ENCODE peak calls at places on chromosomes 13 and 19, in ten cellular contexts. V, Y, H, M, X, D, P, Q, R and G are unnamed samples.

GRCh38 chr13:40539954-40540706 is 126.3 kb downstream of the FOXO1 start:
- DNase-seq in V (peak), Y (peak), H (peak), M (no peak), X (peak), D (peak), P (no peak), Q (no peak), R (peak), G (no peak)

GRCh38 chr19:30150626-30151025 is 208.6 kb downstream of the URI1 start:
- DNase-seq in V (no peak), Y (no peak), H (no peak), M (no peak), X (no peak), D (no peak), P (no peak), Q (no peak), R (no peak), G (no peak)

GRCh38 chr19:5200844-5201243 is 139.8 kb downstream of the PTPRS start:
- DNase-seq in V (no peak), Y (no peak), H (no peak), M (no peak), X (no peak), D (no peak), P (no peak), Q (no peak), R (no peak), G (no peak)

GRCh38 chr13:43316997-43317396 is 293.6 kb downstream of the DNAJC15 start:
- DNase-seq in V (no peak), Y (no peak), H (no peak), M (no peak), X (peak), D (peak), P (peak), Q (no peak), R (no peak), G (no peak)

GRCh38 chr13:97395437-97396136 is 38.4 kb upstream of the RAP2A start:
- DNase-seq in V (no peak), Y (no peak), H (no peak), M (no peak), X (no peak), D (no peak), P (no peak), Q (no peak), R (no peak), G (no peak)

GRCh38 chr13:103386341-103386740 is 320.1 kb upstream of the SLC10A2 start:
- DNase-seq in V (no peak), Y (no peak), H (no peak), M (no peak), X (no peak), D (no peak), P (no peak), Q (no peak), R (no peak), G (no peak)

GRCh38 chr13:106649495-106649894 is 81.6 kb upstream of the ARGLU1 start:
- DNase-seq in V (no peak), Y (no peak), H (no peak), M (no peak), X (no peak), D (no peak), P (no peak), Q (no peak), R (no peak), G (no peak)

GRCh38 chr13:94120878-94121277 is 358.6 kb downstream of the DCT start:
- DNase-seq in V (no peak), Y (no peak), H (no peak), M (no peak), X (no peak), D (no peak), P (no peak), Q (no peak), R (no peak), G (no peak)

GRCh38 chr19:1250374-1251232 is 2.2 kb downstream of the MIDN start:
- DNase-seq in V (no peak), Y (peak), H (no peak), M (no peak), X (peak), D (peak), P (peak), Q (peak), R (no peak), G (no peak)

GRCh38 chr13:44051923-44052322 is 172.2 kb downstream of the LACC1 start:
- DNase-seq in V (no peak), Y (no peak), H (no peak), M (no peak), X (no peak), D (no peak), P (no peak), Q (no peak), R (no peak), G (no peak)

GRCh38 chr19:29487432-29487831 is 38.4 kb upstream of the VSTM2B start:
- DNase-seq in V (no peak), Y (no peak), H (no peak), M (peak), X (no peak), D (no peak), P (peak), Q (no peak), R (no peak), G (no peak)

GRCh38 chr19:2462635-2463421 is 6.1 kb upstream of the LMNB2 start:
- DNase-seq in V (no peak), Y (peak), H (peak), M (peak), X (peak), D (peak), P (peak), Q (peak), R (peak), G (no peak)

GRCh38 chr13:32537580-32538233 is 888 bp downstream of the N4BP2L2 start:
- DNase-seq in V (no peak), Y (no peak), H (peak), M (no peak), X (peak), D (peak), P (no peak), Q (peak), R (peak), G (no peak)

GRCh38 chr19:46841458-46842083 is 9.1 kb downstream of the AP2S1 start:
- DNase-seq in V (no peak), Y (no peak), H (no peak), M (no peak), X (no peak), D (no peak), P (no peak), Q (no peak), R (no peak), G (no peak)

GRCh38 chr19:1860133-1860775 is 3.1 kb downstream of the KLF16 start:
- DNase-seq in V (no peak), Y (peak), H (no peak), M (no peak), X (no peak), D (peak), P (peak), Q (no peak), R (no peak), G (no peak)

GRCh38 chr13:101487046-101487830 is 34.8 kb downstream of the ITGBL1 start:
- DNase-seq in V (no peak), Y (no peak), H (no peak), M (no peak), X (peak), D (no peak), P (no peak), Q (no peak), R (no peak), G (no peak)

GRCh38 chr19:33864311-33864850 is 67.7 kb downstream of the KCTD15 start:
- DNase-seq in V (no peak), Y (no peak), H (no peak), M (peak), X (no peak), D (no peak), P (no peak), Q (no peak), R (no peak), G (no peak)

GRCh38 chr19:13790354-13790753 is 4.9 kb upstream of the ZSWIM4 start:
- DNase-seq in V (no peak), Y (no peak), H (no peak), M (no peak), X (no peak), D (no peak), P (no peak), Q (no peak), R (peak), G (no peak)

GRCh38 chr19:35318679-35319448 is 10.1 kb upstream of the CD22 start:
- DNase-seq in V (peak), Y (peak), H (peak), M (no peak), X (peak), D (no peak), P (peak), Q (peak), R (peak), G (peak)

GRCh38 chr19:46350758-46351159 is 3.9 kb downstream of the PPP5C start:
- DNase-seq in V (no peak), Y (no peak), H (no peak), M (no peak), X (peak), D (no peak), P (no peak), Q (no peak), R (peak), G (no peak)

GRCh38 chr13:87941244-87941643 is 270.1 kb downstream of the SLITRK5 start:
- DNase-seq in V (no peak), Y (no peak), H (no peak), M (no peak), X (no peak), D (no peak), P (no peak), Q (no peak), R (no peak), G (no peak)

GRCh38 chr19:7944177-7944761 is 803 bp upstream of the TIMM44 start:
- DNase-seq in V (no peak), Y (peak), H (peak), M (peak), X (peak), D (peak), P (peak), Q (peak), R (peak), G (peak)

GRCh38 chr13:80237646-80238045 is 103.3 kb downstream of the SPRY2 start:
- DNase-seq in V (no peak), Y (no peak), H (no peak), M (no peak), X (no peak), D (no peak), P (no peak), Q (no peak), R (no peak), G (no peak)

GRCh38 chr19:51703655-51704515 is 10.8 kb downstream of the SPACA6 start:
- DNase-seq in V (peak), Y (peak), H (peak), M (peak), X (peak), D (peak), P (peak), Q (peak), R (peak), G (peak)

GRCh38 chr13:86932935-86933334 is 738.2 kb upstream of the SLITRK5 start:
- DNase-seq in V (no peak), Y (no peak), H (no peak), M (no peak), X (no peak), D (peak), P (no peak), Q (no peak), R (no peak), G (no peak)

GRCh38 chr19:36061367-36061766 is 6.7 kb downstream of the WDR62 start:
- DNase-seq in V (no peak), Y (no peak), H (no peak), M (no peak), X (no peak), D (no peak), P (no peak), Q (no peak), R (no peak), G (no peak)

GRCh38 chr19:58346961-58347929 is 6.0 kb downstream of the A1BG start:
- DNase-seq in V (no peak), Y (no peak), H (no peak), M (no peak), X (peak), D (peak), P (peak), Q (no peak), R (peak), G (peak)

GRCh38 chr13:46633416-46633815 is 80.4 kb downstream of the LRCH1 start:
- DNase-seq in V (no peak), Y (peak), H (no peak), M (no peak), X (no peak), D (no peak), P (no peak), Q (no peak), R (no peak), G (no peak)

GRCh38 chr13:80030491-80030890 is 310.4 kb downstream of the SPRY2 start:
- DNase-seq in V (no peak), Y (no peak), H (peak), M (no peak), X (peak), D (peak), P (no peak), Q (no peak), R (peak), G (no peak)

GRCh38 chr13:40666905-40667621 is 622 bp upstream of the FOXO1 start:
- DNase-seq in V (no peak), Y (peak), H (no peak), M (peak), X (no peak), D (peak), P (peak), Q (peak), R (peak), G (peak)

GRCh38 chr13:72963762-72964161 is 95.0 kb upstream of the KLF5 start:
- DNase-seq in V (no peak), Y (no peak), H (no peak), M (no peak), X (no peak), D (no peak), P (no peak), Q (no peak), R (no peak), G (no peak)

GRCh38 chr19:29323046-29323971 is 110.4 kb upstream of the UQCRFS1 start:
- DNase-seq in V (no peak), Y (no peak), H (no peak), M (peak), X (no peak), D (no peak), P (peak), Q (no peak), R (no peak), G (no peak)

GRCh38 chr13:98458431-98458830 is 118.5 kb downstream of the STK24 start:
- DNase-seq in V (no peak), Y (no peak), H (no peak), M (no peak), X (no peak), D (no peak), P (peak), Q (peak), R (peak), G (no peak)

GRCh38 chr19:50829801-50830200 is 3.6 kb downstream of the KLK15 start:
- DNase-seq in V (no peak), Y (no peak), H (no peak), M (no peak), X (no peak), D (no peak), P (no peak), Q (no peak), R (no peak), G (no peak)

GRCh38 chr13:90700340-90700739 is 647.1 kb upstream of the MIR17HG start:
- DNase-seq in V (no peak), Y (no peak), H (no peak), M (no peak), X (no peak), D (no peak), P (no peak), Q (no peak), R (no peak), G (no peak)

GRCh38 chr13:49669735-49670309 is 21.5 kb downstream of the EBPL start:
- DNase-seq in V (peak), Y (peak), H (peak), M (no peak), X (peak), D (peak), P (peak), Q (no peak), R (peak), G (no peak)

GRCh38 chr13:48531416-48532145 is 1.3 kb downstream of the RCBTB2 start:
- DNase-seq in V (no peak), Y (peak), H (no peak), M (no peak), X (no peak), D (no peak), P (no peak), Q (no peak), R (no peak), G (no peak)

GRCh38 chr19:56956503-56957226 is 116.1 kb upstream of the PEG3 start:
- DNase-seq in V (no peak), Y (no peak), H (no peak), M (no peak), X (no peak), D (no peak), P (no peak), Q (no peak), R (no peak), G (no peak)

DNA sequence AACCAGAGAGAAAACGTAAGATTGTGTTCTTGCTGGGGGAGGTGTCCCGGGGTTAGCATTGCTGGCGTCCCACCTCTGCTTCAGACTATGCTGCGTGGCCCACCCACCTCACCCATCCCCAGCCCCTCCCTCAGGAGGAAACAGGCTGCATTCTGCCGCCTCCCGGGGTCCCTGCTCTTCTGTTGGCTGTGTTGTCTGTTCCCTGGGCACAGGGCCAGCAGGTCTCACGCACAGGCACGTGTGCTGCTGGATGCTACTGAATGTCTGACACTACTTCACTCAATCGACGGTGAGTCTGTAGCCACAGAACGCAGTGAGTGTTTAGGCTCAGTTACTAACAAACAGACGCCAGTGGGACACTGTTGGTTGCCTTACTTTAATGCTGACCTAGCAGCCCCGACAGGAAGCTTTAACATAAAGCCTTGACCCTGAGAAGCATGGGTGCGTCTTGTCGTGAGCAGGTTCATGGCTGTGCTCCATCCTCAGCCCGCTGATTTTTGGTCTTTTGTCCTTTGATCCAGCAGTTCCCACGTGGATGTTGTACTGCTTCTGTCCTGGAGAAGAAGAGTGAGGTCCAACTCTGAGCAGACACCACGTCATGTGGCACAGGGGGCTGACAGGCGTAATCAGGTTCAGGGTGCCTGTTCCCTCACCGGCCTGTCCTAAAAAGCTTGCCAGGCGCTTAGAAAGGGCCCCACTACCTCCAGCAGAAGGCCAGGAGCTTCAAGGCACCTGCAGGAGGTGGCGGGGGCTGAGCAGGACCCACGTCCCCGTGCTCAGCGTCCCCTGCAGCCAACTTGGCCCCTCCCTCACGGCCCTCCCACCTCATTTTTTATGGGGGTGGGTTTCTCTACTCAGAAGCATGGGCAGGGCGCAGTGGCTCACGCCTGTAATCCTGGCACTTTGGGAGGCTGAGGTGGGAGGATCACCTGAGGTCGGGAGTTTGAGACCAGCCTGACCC is 26.0 kb downstream of the NAXD start:
- DNase-seq in V (no peak), Y (no peak), H (no peak), M (no peak), X (no peak), D (no peak), P (peak), Q (no peak), R (no peak), G (no peak)
- TF ChIP-seq POLR2AphosphoS5 in V (no peak), Y (no peak), H (no peak), M (peak), X (no peak), D (no peak), P (no peak), Q (no peak), R (no peak), G (no peak)

GRCh38 chr19:48991011-48991609 is 2.0 kb downstream of the GYS1 start:
- DNase-seq in V (no peak), Y (no peak), H (no peak), M (no peak), X (no peak), D (no peak), P (peak), Q (no peak), R (no peak), G (no peak)

GRCh38 chr19:48993175-48994034 is at the start of the genes GYS1 and RUVBL2:
- DNase-seq in V (peak), Y (peak), H (peak), M (peak), X (peak), D (peak), P (peak), Q (peak), R (peak), G (peak)

GRCh38 chr19:48990400-48990799 is 2.7 kb downstream of the GYS1 start:
- DNase-seq in V (no peak), Y (no peak), H (no peak), M (no peak), X (no peak), D (no peak), P (no peak), Q (no peak), R (no peak), G (no peak)

GRCh38 chr19:48992571-48993174 is 436 bp downstream of the GYS1 start:
- DNase-seq in V (no peak), Y (no peak), H (no peak), M (no peak), X (no peak), D (peak), P (peak), Q (peak), R (peak), G (no peak)

GRCh38 chr19:48991823-48992570 is 1.1 kb downstream of the GYS1 start:
- DNase-seq in V (no peak), Y (no peak), H (no peak), M (no peak), X (peak), D (peak), P (peak), Q (no peak), R (peak), G (no peak)
- TF ChIP-seq POLR2AphosphoS5 in V (no peak), Y (no peak), H (peak), M (peak), X (peak), D (no peak), P (peak), Q (no peak), R (peak), G (no peak)

GRCh38 chr19:16628984-16629691 is 1.1 kb upstream of the MED26 start:
- DNase-seq in V (no peak), Y (no peak), H (no peak), M (no peak), X (peak), D (peak), P (peak), Q (no peak), R (peak), G (no peak)
- TF ChIP-seq POLR2AphosphoS5 in V (no peak), Y (no peak), H (peak), M (no peak), X (no peak), D (no peak), P (peak), Q (no peak), R (peak), G (no peak)

GRCh38 chr13:112203614-112204013 is 136.7 kb downstream of the SOX1 start:
- DNase-seq in V (no peak), Y (no peak), H (no peak), M (no peak), X (no peak), D (no peak), P (no peak), Q (no peak), R (no peak), G (no peak)
- TF ChIP-seq POLR2AphosphoS5 in V (no peak), Y (no peak), H (no peak), M (no peak), X (no peak), D (no peak), P (no peak), Q (no peak), R (no peak), G (no peak)